ENCODE peak calls at places on chromosomes 5 and 9, in seven cellular contexts. One of them, this sample, is unnamed.

GRCh38 chr9:135719472-135719871 is 17.5 kb downstream of the KCNT1 start:
- DNase-seq in stomach: no peak
- DNase-seq in endodermal cell: no peak
- DNase-seq in cardiac muscle cell: no peak
- DNase-seq in CD8-positive, alpha-beta memory T cell: no peak
- DNase-seq in ovary: no peak
- DNase-seq in ascending aorta: no peak
- DNase-seq in this sample: no peak

GRCh38 chr9:136799854-136800657 is 3.9 kb downstream of the CCDC183 start:
- DNase-seq in stomach: peak; percentile 96
- DNase-seq in endodermal cell: peak; percentile 98
- DNase-seq in cardiac muscle cell: peak; percentile 71
- DNase-seq in CD8-positive, alpha-beta memory T cell: peak; percentile 94
- DNase-seq in ovary: peak; percentile 91
- DNase-seq in ascending aorta: no peak
- DNase-seq in this sample: peak; percentile 94

GRCh38 chr9:65411901-65412300 is 126.9 kb upstream of the FOXD4L5 start:
- DNase-seq in stomach: no peak
- DNase-seq in endodermal cell: no peak
- DNase-seq in cardiac muscle cell: no peak
- DNase-seq in CD8-positive, alpha-beta memory T cell: no peak
- DNase-seq in ovary: no peak
- DNase-seq in ascending aorta: no peak
- DNase-seq in this sample: no peak

GRCh38 chr5:165334186-165334585 is 1828.8 kb downstream of the MAT2B start:
- DNase-seq in stomach: no peak
- DNase-seq in endodermal cell: no peak
- DNase-seq in cardiac muscle cell: peak; percentile 10
- DNase-seq in CD8-positive, alpha-beta memory T cell: no peak
- DNase-seq in ovary: no peak
- DNase-seq in ascending aorta: no peak
- DNase-seq in this sample: no peak

GRCh38 chr5:172981931-172982330 is 1.6 kb upstream of the ATP6V0E1 start:
- DNase-seq in stomach: no peak
- DNase-seq in endodermal cell: no peak
- DNase-seq in cardiac muscle cell: no peak
- DNase-seq in CD8-positive, alpha-beta memory T cell: no peak
- DNase-seq in ovary: no peak
- DNase-seq in ascending aorta: no peak
- DNase-seq in this sample: no peak

GRCh38 chr9:111502506-111502905 is 18.3 kb upstream of the ECPAS start:
- DNase-seq in stomach: no peak
- DNase-seq in endodermal cell: no peak
- DNase-seq in cardiac muscle cell: no peak
- DNase-seq in CD8-positive, alpha-beta memory T cell: no peak
- DNase-seq in ovary: no peak
- DNase-seq in ascending aorta: no peak
- DNase-seq in this sample: no peak

GRCh38 chr5:169629847-169630548 is 7.1 kb upstream of the DOCK2 start:
- DNase-seq in stomach: no peak
- DNase-seq in endodermal cell: no peak
- DNase-seq in cardiac muscle cell: peak; percentile 81
- DNase-seq in CD8-positive, alpha-beta memory T cell: no peak
- DNase-seq in ovary: no peak
- DNase-seq in ascending aorta: no peak
- DNase-seq in this sample: no peak

GRCh38 chr5:167688331-167688730 is 603.1 kb upstream of the WWC1 start:
- DNase-seq in stomach: no peak
- DNase-seq in endodermal cell: no peak
- DNase-seq in cardiac muscle cell: peak; percentile 33
- DNase-seq in CD8-positive, alpha-beta memory T cell: no peak
- DNase-seq in ovary: no peak
- DNase-seq in ascending aorta: no peak
- DNase-seq in this sample: no peak

GRCh38 chr5:431001-431710 is 11.8 kb upstream of the EXOC3 start:
- DNase-seq in stomach: peak; percentile 44
- DNase-seq in endodermal cell: peak; percentile 93
- DNase-seq in cardiac muscle cell: peak; percentile 52
- DNase-seq in CD8-positive, alpha-beta memory T cell: peak; percentile 63
- DNase-seq in ovary: no peak
- DNase-seq in ascending aorta: no peak
- DNase-seq in this sample: no peak

GRCh38 chr9:106613250-106613737 is 249.7 kb upstream of the ZNF462 start:
- DNase-seq in stomach: peak; percentile 65
- DNase-seq in endodermal cell: no peak
- DNase-seq in cardiac muscle cell: no peak
- DNase-seq in CD8-positive, alpha-beta memory T cell: no peak
- DNase-seq in ovary: no peak
- DNase-seq in ascending aorta: no peak
- DNase-seq in this sample: peak; percentile 75

GRCh38 chr5:176535101-176535654 is 2.0 kb downstream of the RNF44 start:
- DNase-seq in stomach: no peak
- DNase-seq in endodermal cell: peak; percentile 47
- DNase-seq in cardiac muscle cell: no peak
- DNase-seq in CD8-positive, alpha-beta memory T cell: peak; percentile 70
- DNase-seq in ovary: no peak
- DNase-seq in ascending aorta: no peak
- DNase-seq in this sample: peak; percentile 60

GRCh38 chr5:180787025-180787424 is 15.6 kb downstream of the MGAT1 start:
- DNase-seq in stomach: no peak
- DNase-seq in endodermal cell: peak; percentile 61
- DNase-seq in cardiac muscle cell: no peak
- DNase-seq in CD8-positive, alpha-beta memory T cell: no peak
- DNase-seq in ovary: no peak
- DNase-seq in ascending aorta: no peak
- DNase-seq in this sample: no peak

GRCh38 chr5:60794691-60795090 is 49.4 kb downstream of the ELOVL7 start:
- DNase-seq in stomach: no peak
- DNase-seq in endodermal cell: no peak
- DNase-seq in cardiac muscle cell: no peak
- DNase-seq in CD8-positive, alpha-beta memory T cell: no peak
- DNase-seq in ovary: no peak
- DNase-seq in ascending aorta: no peak
- DNase-seq in this sample: no peak

GRCh38 chr9:89654025-89654662 is 49.3 kb downstream of the GADD45G start:
- DNase-seq in stomach: no peak
- DNase-seq in endodermal cell: peak; percentile 79
- DNase-seq in cardiac muscle cell: no peak
- DNase-seq in CD8-positive, alpha-beta memory T cell: no peak
- DNase-seq in ovary: no peak
- DNase-seq in ascending aorta: no peak
- DNase-seq in this sample: no peak

GRCh38 chr5:84344788-84345187 is 39.9 kb downstream of the EDIL3 start:
- DNase-seq in stomach: no peak
- DNase-seq in endodermal cell: no peak
- DNase-seq in cardiac muscle cell: no peak
- DNase-seq in CD8-positive, alpha-beta memory T cell: no peak
- DNase-seq in ovary: no peak
- DNase-seq in ascending aorta: no peak
- DNase-seq in this sample: no peak

GRCh38 chr5:65292196-65292595 is 189.5 kb downstream of the ADAMTS6 start:
- DNase-seq in stomach: no peak
- DNase-seq in endodermal cell: no peak
- DNase-seq in cardiac muscle cell: peak; percentile 11
- DNase-seq in CD8-positive, alpha-beta memory T cell: no peak
- DNase-seq in ovary: no peak
- DNase-seq in ascending aorta: no peak
- DNase-seq in this sample: no peak

GRCh38 chr9:70475211-70475610 is 60.8 kb upstream of the KLF9 start:
- DNase-seq in stomach: peak; percentile 30
- DNase-seq in endodermal cell: no peak
- DNase-seq in cardiac muscle cell: no peak
- DNase-seq in CD8-positive, alpha-beta memory T cell: no peak
- DNase-seq in ovary: no peak
- DNase-seq in ascending aorta: no peak
- DNase-seq in this sample: no peak

GRCh38 chr9:95284152-95284551 is 33.4 kb downstream of the FANCC start:
- DNase-seq in stomach: no peak
- DNase-seq in endodermal cell: no peak
- DNase-seq in cardiac muscle cell: no peak
- DNase-seq in CD8-positive, alpha-beta memory T cell: no peak
- DNase-seq in ovary: no peak
- DNase-seq in ascending aorta: no peak
- DNase-seq in this sample: no peak

GRCh38 chr5:124697912-124698690 is 48.3 kb downstream of the ZNF608 start:
- DNase-seq in stomach: no peak
- DNase-seq in endodermal cell: no peak
- DNase-seq in cardiac muscle cell: peak; percentile 61
- DNase-seq in CD8-positive, alpha-beta memory T cell: no peak
- DNase-seq in ovary: no peak
- DNase-seq in ascending aorta: no peak
- DNase-seq in this sample: no peak
- H3K4me1 ChIP-seq in stomach: peaks cover 33% of the 10 kb centered on the region
- H3K4me1 ChIP-seq in endodermal cell: peaks cover 16% of the 10 kb centered on the region
- H3K4me1 ChIP-seq in cardiac muscle cell: peaks cover 66% of the 10 kb centered on the region
- H3K4me1 ChIP-seq in CD8-positive, alpha-beta memory T cell: no peaks in the 10 kb centered on the region
- H3K4me1 ChIP-seq in ovary: peaks cover 2% of the 10 kb centered on the region
- H3K4me1 ChIP-seq in ascending aorta: peaks cover 3% of the 10 kb centered on the region
- H3K4me1 ChIP-seq in this sample: peaks cover 45% of the 10 kb centered on the region

GRCh38 chr5:116289276-116289675 is 204.5 kb downstream of the COMMD10 start:
- DNase-seq in stomach: no peak
- DNase-seq in endodermal cell: peak; percentile 83
- DNase-seq in cardiac muscle cell: no peak
- DNase-seq in CD8-positive, alpha-beta memory T cell: no peak
- DNase-seq in ovary: no peak
- DNase-seq in ascending aorta: no peak
- DNase-seq in this sample: no peak

GRCh38 chr5:116296335-116297072 is 211.7 kb downstream of the COMMD10 start:
- DNase-seq in stomach: no peak
- DNase-seq in endodermal cell: no peak
- DNase-seq in cardiac muscle cell: no peak
- DNase-seq in CD8-positive, alpha-beta memory T cell: no peak
- DNase-seq in ovary: no peak
- DNase-seq in ascending aorta: no peak
- DNase-seq in this sample: no peak

GRCh38 chr5:116288524-116288923 is 203.7 kb downstream of the COMMD10 start:
- DNase-seq in stomach: no peak
- DNase-seq in endodermal cell: no peak
- DNase-seq in cardiac muscle cell: no peak
- DNase-seq in CD8-positive, alpha-beta memory T cell: no peak
- DNase-seq in ovary: no peak
- DNase-seq in ascending aorta: no peak
- DNase-seq in this sample: no peak

DNA sequence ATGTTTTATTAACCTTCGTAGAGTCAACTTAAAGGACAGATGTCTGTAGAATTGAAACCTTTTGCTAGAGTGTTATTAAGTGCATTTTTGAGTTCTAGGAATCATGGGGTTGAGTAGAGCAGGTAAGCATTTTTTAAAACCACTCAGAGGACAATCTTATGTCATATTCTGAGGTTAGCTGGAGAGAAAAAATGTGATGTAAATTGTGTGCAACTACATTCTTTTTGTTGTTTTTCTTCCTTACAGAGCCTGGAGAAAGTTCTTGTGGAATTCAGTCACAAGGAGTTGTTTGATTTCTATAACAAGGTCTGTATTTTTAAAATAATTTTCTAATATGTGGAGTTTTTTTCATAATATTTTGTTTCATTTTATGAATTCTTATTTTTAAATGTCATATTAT is 206.4 kb downstream of the COMMD10 start:
- DNase-seq in stomach: no peak
- DNase-seq in endodermal cell: no peak
- DNase-seq in cardiac muscle cell: no peak
- DNase-seq in CD8-positive, alpha-beta memory T cell: no peak
- DNase-seq in ovary: no peak
- DNase-seq in ascending aorta: no peak
- DNase-seq in this sample: no peak
- H3K4me1 ChIP-seq in stomach: no peaks in the 10 kb centered on the region
- H3K4me1 ChIP-seq in endodermal cell: no peaks in the 10 kb centered on the region
- H3K4me1 ChIP-seq in cardiac muscle cell: no peaks in the 10 kb centered on the region
- H3K4me1 ChIP-seq in CD8-positive, alpha-beta memory T cell: no peaks in the 10 kb centered on the region
- H3K4me1 ChIP-seq in ovary: no peaks in the 10 kb centered on the region
- H3K4me1 ChIP-seq in ascending aorta: no peaks in the 10 kb centered on the region
- H3K4me1 ChIP-seq in this sample: no peaks in the 10 kb centered on the region

GRCh38 chr5:96016216-96016615 is 54.6 kb upstream of the ELL2 start:
- DNase-seq in stomach: no peak
- DNase-seq in endodermal cell: no peak
- DNase-seq in cardiac muscle cell: no peak
- DNase-seq in CD8-positive, alpha-beta memory T cell: no peak
- DNase-seq in ovary: no peak
- DNase-seq in ascending aorta: no peak
- DNase-seq in this sample: no peak
- H3K4me1 ChIP-seq in stomach: no peaks in the 10 kb centered on the region
- H3K4me1 ChIP-seq in endodermal cell: peaks cover 9% of the 10 kb centered on the region
- H3K4me1 ChIP-seq in cardiac muscle cell: peaks cover 2% of the 10 kb centered on the region
- H3K4me1 ChIP-seq in CD8-positive, alpha-beta memory T cell: no peaks in the 10 kb centered on the region
- H3K4me1 ChIP-seq in ovary: no peaks in the 10 kb centered on the region
- H3K4me1 ChIP-seq in ascending aorta: no peaks in the 10 kb centered on the region
- H3K4me1 ChIP-seq in this sample: no peaks in the 10 kb centered on the region

DNA sequence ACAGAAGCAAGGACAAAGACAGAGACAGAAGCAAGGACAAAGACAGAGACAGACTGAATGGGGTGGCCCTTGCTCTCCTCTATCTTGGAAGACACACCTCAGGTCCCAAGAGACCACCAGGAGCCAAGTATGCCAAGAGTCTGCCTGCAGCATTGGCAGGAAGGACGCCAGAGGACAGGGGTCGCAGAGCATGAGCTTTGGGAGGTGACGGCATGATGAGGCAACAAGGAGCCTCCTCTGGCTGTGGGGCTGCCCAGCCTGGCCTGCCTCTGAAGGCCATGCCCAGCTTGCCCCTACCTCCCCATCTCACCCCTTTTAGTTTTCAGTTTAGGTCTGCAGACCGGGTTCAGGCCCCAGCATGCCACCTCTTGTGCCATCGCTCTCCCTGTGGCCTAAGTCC is 17.6 kb downstream of the PDGFRB start:
- DNase-seq in stomach: no peak
- DNase-seq in endodermal cell: no peak
- DNase-seq in cardiac muscle cell: peak; percentile 57
- DNase-seq in CD8-positive, alpha-beta memory T cell: no peak
- DNase-seq in ovary: no peak
- DNase-seq in ascending aorta: no peak
- DNase-seq in this sample: no peak
- H3K4me1 ChIP-seq in stomach: peaks cover 51% of the 10 kb centered on the region
- H3K4me1 ChIP-seq in endodermal cell: peaks cover 32% of the 10 kb centered on the region
- H3K4me1 ChIP-seq in cardiac muscle cell: peaks cover 41% of the 10 kb centered on the region
- H3K4me1 ChIP-seq in CD8-positive, alpha-beta memory T cell: no peaks in the 10 kb centered on the region
- H3K4me1 ChIP-seq in ovary: peaks cover 61% of the 10 kb centered on the region
- H3K4me1 ChIP-seq in ascending aorta: peaks cover 71% of the 10 kb centered on the region
- H3K4me1 ChIP-seq in this sample: peaks cover 61% of the 10 kb centered on the region